ENCODE peak calls at places on chromosomes 4 and X, in four cellular contexts. One of them, this sample, is unnamed.

GRCh38 chr4:27062256-27062655 is 201.6 kb downstream of the STIM2 start:
- DNase-seq in iris pigment epithelial cell: no peak
- DNase-seq in WTC11: no peak
- DNase-seq in astrocyte: no peak
- DNase-seq in this sample: no peak

GRCh38 chr4:82721819-82722423 is 76.7 kb downstream of the SCD5 start:
- DNase-seq in iris pigment epithelial cell: no peak
- DNase-seq in astrocyte: peak
- DNase-seq in WTC11: no peak
- DNase-seq in this sample: no peak

GRCh38 chr4:75821216-75821615 is 81.0 kb downstream of the PPEF2 start:
- DNase-seq in iris pigment epithelial cell: no peak
- DNase-seq in WTC11: no peak
- DNase-seq in astrocyte: no peak
- DNase-seq in this sample: no peak

GRCh38 chr4:169955521-169955920 is 70.7 kb downstream of the MFAP3L start:
- DNase-seq in astrocyte: no peak
- DNase-seq in WTC11: no peak
- DNase-seq in iris pigment epithelial cell: no peak
- DNase-seq in this sample: no peak

GRCh38 chr4:109435635-109436034 is 2.0 kb downstream of the SEC24B start:
- DNase-seq in WTC11: no peak
- DNase-seq in iris pigment epithelial cell: no peak
- DNase-seq in astrocyte: no peak
- DNase-seq in this sample: no peak

GRCh38 chr4:107828315-107828714 is 3.6 kb downstream of the SGMS2 start:
- DNase-seq in WTC11: no peak
- DNase-seq in astrocyte: no peak
- DNase-seq in iris pigment epithelial cell: no peak
- DNase-seq in this sample: no peak

GRCh38 chrX:79259073-79259689 is 108.0 kb downstream of the ITM2A start:
- DNase-seq in iris pigment epithelial cell: no peak
- DNase-seq in astrocyte: no peak
- DNase-seq in WTC11: no peak
- DNase-seq in this sample: peak

GRCh38 chr4:38674206-38675144 is 10.5 kb downstream of the KLF3 start:
- DNase-seq in astrocyte: no peak
- DNase-seq in WTC11: no peak
- DNase-seq in iris pigment epithelial cell: no peak
- DNase-seq in this sample: peak

GRCh38 chr4:1998296-1998695 is 10.5 kb downstream of the NELFA start:
- DNase-seq in iris pigment epithelial cell: peak
- DNase-seq in WTC11: no peak
- DNase-seq in astrocyte: peak
- DNase-seq in this sample: no peak

GRCh38 chr4:108738307-108738706 is 24.5 kb downstream of the ETNPPL start:
- DNase-seq in astrocyte: peak
- DNase-seq in iris pigment epithelial cell: peak
- DNase-seq in WTC11: no peak
- DNase-seq in this sample: no peak

GRCh38 chr4:188971125-188971524 is 831.9 kb downstream of the TRIML1 start:
- DNase-seq in iris pigment epithelial cell: peak
- DNase-seq in WTC11: no peak
- DNase-seq in astrocyte: peak
- DNase-seq in this sample: no peak

GRCh38 chr4:108544504-108544903 is 75.9 kb upstream of the RPL34 start:
- DNase-seq in astrocyte: no peak
- DNase-seq in iris pigment epithelial cell: peak
- DNase-seq in WTC11: no peak
- DNase-seq in this sample: peak

GRCh38 chrX:134173541-134174272 is 63.3 kb upstream of the CCDC160 start:
- DNase-seq in WTC11: peak
- DNase-seq in astrocyte: no peak
- DNase-seq in iris pigment epithelial cell: no peak
- DNase-seq in this sample: no peak

GRCh38 chrX:1932231-1932630 is 317.4 kb downstream of the ASMT start:
- DNase-seq in iris pigment epithelial cell: peak
- DNase-seq in WTC11: no peak
- DNase-seq in astrocyte: peak
- DNase-seq in this sample: peak

GRCh38 chr4:155371432-155372043 is 5.2 kb downstream of the MAP9 start:
- DNase-seq in astrocyte: peak
- DNase-seq in iris pigment epithelial cell: peak
- DNase-seq in WTC11: no peak
- DNase-seq in this sample: peak

GRCh38 chr4:178241601-178242118 is 799.4 kb upstream of the AGA start:
- DNase-seq in iris pigment epithelial cell: no peak
- DNase-seq in WTC11: no peak
- DNase-seq in astrocyte: no peak
- DNase-seq in this sample: no peak

GRCh38 chrX:130975947-130976346 is 72.9 kb upstream of the ENOX2 start:
- DNase-seq in WTC11: peak
- DNase-seq in iris pigment epithelial cell: peak
- DNase-seq in astrocyte: peak
- DNase-seq in this sample: peak

GRCh38 chr4:150906987-150907633 is 108.0 kb downstream of the LRBA start:
- DNase-seq in iris pigment epithelial cell: no peak
- DNase-seq in WTC11: no peak
- DNase-seq in astrocyte: no peak
- DNase-seq in this sample: peak

GRCh38 chr4:22389240-22389871 is 126.5 kb downstream of the ADGRA3 start:
- DNase-seq in WTC11: peak
- DNase-seq in astrocyte: peak
- DNase-seq in iris pigment epithelial cell: peak
- DNase-seq in this sample: peak

GRCh38 chrX:137313627-137314026 is 252.3 kb upstream of the ZIC3 start:
- DNase-seq in iris pigment epithelial cell: no peak
- DNase-seq in WTC11: no peak
- DNase-seq in astrocyte: no peak
- DNase-seq in this sample: no peak

GRCh38 chrX:153353416-153353815 is 19.5 kb downstream of the ZNF275 start:
- DNase-seq in astrocyte: no peak
- DNase-seq in iris pigment epithelial cell: no peak
- DNase-seq in WTC11: peak
- DNase-seq in this sample: no peak

GRCh38 chr4:86497131-86497530 is 97.0 kb upstream of the PTPN13 start:
- DNase-seq in astrocyte: no peak
- DNase-seq in WTC11: no peak
- DNase-seq in iris pigment epithelial cell: peak
- DNase-seq in this sample: peak

GRCh38 chr4:54384563-54384962 is 155.5 kb downstream of the PDGFRA start:
- DNase-seq in iris pigment epithelial cell: peak
- DNase-seq in WTC11: peak
- DNase-seq in astrocyte: peak
- DNase-seq in this sample: peak

GRCh38 chr4:112245383-112245782 is 13.8 kb downstream of the AP1AR start:
- DNase-seq in astrocyte: no peak
- DNase-seq in iris pigment epithelial cell: peak
- DNase-seq in WTC11: no peak
- DNase-seq in this sample: peak

GRCh38 chr4:3873446-3874415 is 107.5 kb downstream of the ADRA2C start:
- DNase-seq in WTC11: peak
- DNase-seq in astrocyte: no peak
- DNase-seq in iris pigment epithelial cell: no peak
- DNase-seq in this sample: no peak

GRCh38 chrX:72131317-72132294 is at the start of gene RTL5:
- DNase-seq in astrocyte: peak
- DNase-seq in iris pigment epithelial cell: peak
- DNase-seq in WTC11: peak
- DNase-seq in this sample: peak

GRCh38 chrX:72245461-72246089 is 6.7 kb upstream of the ERCC6L start:
- DNase-seq in astrocyte: no peak
- DNase-seq in iris pigment epithelial cell: peak
- DNase-seq in WTC11: peak
- DNase-seq in this sample: peak

GRCh38 chrX:129139837-129140679 is 383.2 kb downstream of the SMARCA1 start:
- DNase-seq in WTC11: no peak
- DNase-seq in iris pigment epithelial cell: peak
- DNase-seq in astrocyte: peak
- DNase-seq in this sample: no peak

GRCh38 chr4:112910109-112910736 is 139.2 kb upstream of the ANK2 start:
- DNase-seq in iris pigment epithelial cell: peak
- DNase-seq in WTC11: no peak
- DNase-seq in astrocyte: peak
- DNase-seq in this sample: peak

GRCh38 chr4:21211836-21212235 is 511.6 kb downstream of the PACRGL start:
- DNase-seq in WTC11: no peak
- DNase-seq in astrocyte: no peak
- DNase-seq in iris pigment epithelial cell: no peak
- DNase-seq in this sample: no peak

GRCh38 chrX:17743913-17744312 is 6.6 kb downstream of the SCML1 start:
- DNase-seq in WTC11: no peak
- DNase-seq in astrocyte: no peak
- DNase-seq in iris pigment epithelial cell: no peak
- DNase-seq in this sample: no peak

GRCh38 chrX:23334871-23335599 is 386 bp downstream of the PTCHD1 start:
- DNase-seq in astrocyte: no peak
- DNase-seq in WTC11: peak
- DNase-seq in iris pigment epithelial cell: no peak
- DNase-seq in this sample: no peak